ENCODE peak calls at places on chromosomes 4 and X, in four cellular contexts. One of them, this sample, is unnamed.

GRCh38 chrX:13599491-13599890 is 30.1 kb downstream of the EGFL6 start:
- DNase-seq in fibroblast of pulmonary artery: peak; percentile 16
- DNase-seq in prostate gland: no peak
- DNase-seq in neural progenitor cell: no peak
- DNase-seq in this sample: no peak

GRCh38 chr4:20253272-20253798 is 1.6 kb downstream of the SLIT2 start:
- DNase-seq in fibroblast of pulmonary artery: no peak
- DNase-seq in neural progenitor cell: no peak
- DNase-seq in prostate gland: no peak
- DNase-seq in this sample: no peak

GRCh38 chr4:185165605-185166063 is 22.6 kb downstream of the SLC25A4 start:
- DNase-seq in neural progenitor cell: no peak
- DNase-seq in prostate gland: no peak
- DNase-seq in fibroblast of pulmonary artery: peak; percentile 87
- DNase-seq in this sample: no peak

GRCh38 chrX:129665916-129666644 is 11.3 kb upstream of the APLN start:
- DNase-seq in neural progenitor cell: no peak
- DNase-seq in prostate gland: no peak
- DNase-seq in fibroblast of pulmonary artery: peak; percentile 85
- DNase-seq in this sample: no peak

GRCh38 chr4:183798249-183798920 is 106.7 kb upstream of the STOX2 start:
- DNase-seq in neural progenitor cell: peak; percentile 42
- DNase-seq in prostate gland: no peak
- DNase-seq in fibroblast of pulmonary artery: no peak
- DNase-seq in this sample: peak; percentile 45

GRCh38 chr4:137384476-137384875 is 147.8 kb downstream of the PCDH18 start:
- DNase-seq in neural progenitor cell: no peak
- DNase-seq in fibroblast of pulmonary artery: no peak
- DNase-seq in prostate gland: no peak
- DNase-seq in this sample: no peak

GRCh38 chr4:24598025-24598424 is 13.7 kb upstream of the DHX15 start:
- DNase-seq in prostate gland: peak; percentile 56
- DNase-seq in fibroblast of pulmonary artery: no peak
- DNase-seq in neural progenitor cell: no peak
- DNase-seq in this sample: no peak

GRCh38 chr4:88144866-88145300 is 13.6 kb downstream of the ABCG2 start:
- DNase-seq in fibroblast of pulmonary artery: no peak
- DNase-seq in neural progenitor cell: no peak
- DNase-seq in prostate gland: no peak
- DNase-seq in this sample: no peak

GRCh38 chrX:85994228-85994627 is 53.1 kb downstream of the CHM start:
- DNase-seq in neural progenitor cell: no peak
- DNase-seq in prostate gland: no peak
- DNase-seq in fibroblast of pulmonary artery: no peak
- DNase-seq in this sample: no peak

GRCh38 chrX:137562096-137562495 is 3.8 kb upstream of the ZIC3 start:
- DNase-seq in fibroblast of pulmonary artery: no peak
- DNase-seq in neural progenitor cell: no peak
- DNase-seq in prostate gland: no peak
- DNase-seq in this sample: no peak

GRCh38 chr4:2258091-2259035 is 3.5 kb downstream of the MXD4 start:
- DNase-seq in fibroblast of pulmonary artery: no peak
- DNase-seq in prostate gland: no peak
- DNase-seq in neural progenitor cell: no peak
- DNase-seq in this sample: no peak
- H3K4me3 ChIP-seq in fibroblast of pulmonary artery: no peak overlapping the region
- H3K4me3 ChIP-seq in prostate gland: no peak overlapping the region
- H3K4me3 ChIP-seq in neural progenitor cell: no peak overlapping the region
- H3K4me3 ChIP-seq in this sample: no peak overlapping the region

GRCh38 chr4:146335763-146336412 is 121.5 kb downstream of the REELD1 start:
- DNase-seq in neural progenitor cell: no peak
- DNase-seq in fibroblast of pulmonary artery: peak; percentile 32
- DNase-seq in prostate gland: peak; percentile 14
- DNase-seq in this sample: no peak

GRCh38 chr4:146333187-146333894 is 119.0 kb downstream of the REELD1 start:
- DNase-seq in prostate gland: peak; percentile 16
- DNase-seq in fibroblast of pulmonary artery: peak; percentile 43
- DNase-seq in neural progenitor cell: no peak
- DNase-seq in this sample: no peak

GRCh38 chr4:146334862-146335449 is 120.6 kb downstream of the REELD1 start:
- DNase-seq in neural progenitor cell: no peak
- DNase-seq in prostate gland: no peak
- DNase-seq in fibroblast of pulmonary artery: no peak
- DNase-seq in this sample: no peak

GRCh38 chr4:146336413-146336807 is 122.1 kb downstream of the REELD1 start:
- DNase-seq in neural progenitor cell: no peak
- DNase-seq in prostate gland: no peak
- DNase-seq in fibroblast of pulmonary artery: no peak
- DNase-seq in this sample: no peak

GRCh38 chr4:146333895-146334262 is 119.5 kb downstream of the REELD1 start:
- DNase-seq in fibroblast of pulmonary artery: no peak
- DNase-seq in neural progenitor cell: no peak
- DNase-seq in prostate gland: no peak
- DNase-seq in this sample: no peak
- H3K4me3 ChIP-seq in fibroblast of pulmonary artery: no peak overlapping the region
- H3K4me3 ChIP-seq in neural progenitor cell: no peak overlapping the region
- H3K4me3 ChIP-seq in prostate gland: no peak overlapping the region
- H3K4me3 ChIP-seq in this sample: no peak overlapping the region

GRCh38 chr4:122922877-122923511 is 597 bp upstream of the NUDT6 start:
- DNase-seq in prostate gland: peak; percentile 75
- DNase-seq in neural progenitor cell: peak; percentile 94
- DNase-seq in fibroblast of pulmonary artery: peak; percentile 88
- DNase-seq in this sample: peak; percentile 83
- H3K4me3 ChIP-seq in prostate gland: peak overlapping the region; percentile 65
- H3K4me3 ChIP-seq in neural progenitor cell: peak overlapping the region; percentile 92
- H3K4me3 ChIP-seq in fibroblast of pulmonary artery: peak overlapping the region; percentile 91
- H3K4me3 ChIP-seq in this sample: peak overlapping the region; percentile 84

DNA sequence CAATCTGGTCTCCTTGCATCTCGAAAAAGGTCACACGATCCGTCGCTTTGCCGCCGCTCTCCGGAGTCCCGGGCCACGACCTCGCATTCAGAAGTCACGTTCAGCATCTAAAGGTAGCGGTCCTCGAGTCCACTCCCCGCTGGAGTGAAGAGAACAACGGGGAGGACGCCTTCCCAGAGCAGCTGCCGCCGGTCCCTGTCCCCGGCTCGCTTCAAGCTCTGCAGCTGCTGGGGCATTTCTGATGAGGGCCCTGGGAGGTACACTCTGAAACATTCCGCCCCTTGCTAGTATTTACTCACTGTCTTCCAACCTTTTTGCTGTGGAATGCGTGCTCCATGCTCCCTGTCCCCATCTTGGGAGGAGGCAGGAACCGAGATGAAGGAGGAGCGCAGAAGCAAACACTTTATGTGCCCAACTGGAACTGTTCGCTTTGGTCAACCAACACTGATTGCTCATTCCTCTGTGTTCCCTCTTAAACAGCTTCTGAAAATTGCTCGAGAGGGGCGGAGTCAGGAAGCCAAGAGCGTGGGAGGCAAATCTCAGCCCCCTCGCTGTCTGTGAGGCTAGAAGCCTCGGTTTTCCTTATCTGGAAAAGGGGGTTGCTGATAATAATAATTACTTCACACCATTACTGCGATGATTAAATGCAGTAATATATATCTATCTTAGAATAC is 6.4 kb upstream of the VAMP7 start:
- DNase-seq in prostate gland: no peak
- DNase-seq in fibroblast of pulmonary artery: no peak
- DNase-seq in neural progenitor cell: no peak
- DNase-seq in this sample: no peak
- H3K4me3 ChIP-seq in prostate gland: no peak overlapping the region
- H3K4me3 ChIP-seq in fibroblast of pulmonary artery: peak overlapping the region; percentile 36
- H3K4me3 ChIP-seq in neural progenitor cell: no peak overlapping the region
- H3K4me3 ChIP-seq in this sample: no peak overlapping the region

DNA sequence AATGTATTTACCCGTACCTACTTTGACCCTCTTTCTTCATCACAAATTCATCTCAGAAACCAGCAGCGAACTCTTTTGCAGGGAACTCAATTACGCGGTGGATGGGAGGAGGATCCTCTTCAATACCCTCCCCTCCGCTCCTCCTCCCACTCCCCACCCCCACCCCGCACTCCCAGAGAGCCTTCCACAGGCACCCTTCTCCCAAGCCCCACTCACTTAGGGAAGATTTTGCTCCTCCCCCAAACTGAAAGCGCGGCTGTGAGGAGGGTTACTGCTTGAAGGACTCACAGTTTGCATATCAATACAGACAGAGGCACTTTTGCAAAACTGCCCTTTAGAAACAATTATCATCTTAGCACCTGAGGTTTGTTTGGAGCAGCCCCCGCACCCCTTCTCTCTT is 955 bp upstream of the IL1RAPL1 start:
- DNase-seq in prostate gland: no peak
- DNase-seq in neural progenitor cell: peak; percentile 71
- DNase-seq in fibroblast of pulmonary artery: peak; percentile 59
- DNase-seq in this sample: no peak
- H3K4me3 ChIP-seq in prostate gland: no peak overlapping the region
- H3K4me3 ChIP-seq in neural progenitor cell: peak overlapping the region; percentile 81
- H3K4me3 ChIP-seq in fibroblast of pulmonary artery: peak overlapping the region; percentile 65
- H3K4me3 ChIP-seq in this sample: no peak overlapping the region